ENCODE peak calls at places on chromosomes 16 and 17, in five cellular contexts. R is H9, Q is mesenchymal stem cell, H is IMR-90, P is neuronal stem cell. X is an unnamed sample.

GRCh38 chr17:27294689-27295630 is 1.0 kb downstream of the WSB1 start:
- DNase-seq in R (peak), Q (peak), H (peak), P (peak), X (peak)

GRCh38 chr17:8994319-8994718 is 27.0 kb upstream of the NTN1 start:
- DNase-seq in R (peak), Q (peak), H (peak), P (peak), X (peak)

GRCh38 chr17:21272881-21273839 is 11.4 kb upstream of the MAP2K3 start:
- DNase-seq in R (no peak), Q (no peak), H (no peak), P (no peak), X (no peak)

GRCh38 chr17:33684714-33685113 is 391.6 kb upstream of the ASIC2 start:
- DNase-seq in R (no peak), Q (no peak), H (no peak), P (no peak), X (no peak)

GRCh38 chr17:74864866-74865395 is 5.2 kb upstream of the GRIN2C start:
- DNase-seq in R (peak), Q (peak), H (peak), P (peak), X (peak)

GRCh38 chr17:61816538-61816937 is 46.8 kb downstream of the BRIP1 start:
- DNase-seq in R (no peak), Q (no peak), H (peak), P (no peak), X (peak)

GRCh38 chr17:38798614-38799500 is 499 bp downstream of the PIP4K2B start:
- DNase-seq in R (peak), Q (peak), H (peak), P (peak), X (peak)

GRCh38 chr17:32551186-32551955 is 64.6 kb downstream of the CDK5R1 start:
- DNase-seq in R (no peak), Q (peak), H (peak), P (no peak), X (peak)

GRCh38 chr17:37605813-37606505 is 3.3 kb downstream of the SYNRG start:
- DNase-seq in R (no peak), Q (no peak), H (no peak), P (no peak), X (no peak)

GRCh38 chr17:14144513-14144912 is 75.2 kb downstream of the COX10 start:
- DNase-seq in R (no peak), Q (no peak), H (peak), P (no peak), X (no peak)

GRCh38 chr17:66043419-66043818 is 148.5 kb downstream of the CEP112 start:
- DNase-seq in R (no peak), Q (no peak), H (no peak), P (no peak), X (no peak)

GRCh38 chr17:50495918-50496317 is 12.3 kb upstream of the MYCBPAP start:
- DNase-seq in R (no peak), Q (no peak), H (peak), P (no peak), X (peak)

GRCh38 chr17:44200478-44201155 is 933 bp upstream of the ATXN7L3 start:
- DNase-seq in R (no peak), Q (no peak), H (no peak), P (no peak), X (peak)

GRCh38 chr16:89707695-89708094 is 6.2 kb upstream of the SPATA2L start:
- DNase-seq in R (no peak), Q (no peak), H (no peak), P (no peak), X (no peak)

GRCh38 chr16:77834600-77834963 is 46.2 kb downstream of the VAT1L start:
- DNase-seq in R (no peak), Q (peak), H (peak), P (no peak), X (peak)

GRCh38 chr16:31006086-31006385 is 4.4 kb downstream of the STX1B start:
- DNase-seq in R (no peak), Q (no peak), H (peak), P (no peak), X (no peak)

GRCh38 chr16:1706386-1707192 is 594 bp downstream of the MAPK8IP3 start:
- DNase-seq in R (no peak), Q (peak), H (peak), P (no peak), X (no peak)

GRCh38 chr17:76146053-76146875 is 5.2 kb upstream of the FOXJ1 start:
- DNase-seq in R (no peak), Q (no peak), H (peak), P (no peak), X (no peak)

GRCh38 chr17:34252138-34252889 is 2.8 kb upstream of the CCL2 start:
- DNase-seq in R (no peak), Q (peak), H (peak), P (no peak), X (no peak)

GRCh38 chr17:35121315-35121714 is at the start of gene FNDC8:
- DNase-seq in R (no peak), Q (no peak), H (no peak), P (no peak), X (no peak)

GRCh38 chr17:45225964-45226530 is 4.4 kb downstream of the FMNL1 start:
- DNase-seq in R (peak), Q (no peak), H (no peak), P (no peak), X (no peak)

GRCh38 chr16:29653436-29653835 is 9.6 kb upstream of the SPN start:
- DNase-seq in R (no peak), Q (no peak), H (no peak), P (no peak), X (peak)

GRCh38 chr16:88348377-88349152 is 34.2 kb upstream of the ZNF469 start:
- DNase-seq in R (no peak), Q (no peak), H (no peak), P (no peak), X (no peak)

GRCh38 chr17:5226940-5227878 is 7.5 kb downstream of the SCIMP start:
- DNase-seq in R (no peak), Q (no peak), H (no peak), P (no peak), X (no peak)

GRCh38 chr16:46883353-46883689 is 841 bp upstream of the GPT2 start:
- DNase-seq in R (no peak), Q (no peak), H (no peak), P (no peak), X (no peak)

GRCh38 chr16:15772579-15773293 is 84.1 kb downstream of the MYH11 start:
- DNase-seq in R (no peak), Q (no peak), H (no peak), P (no peak), X (no peak)

GRCh38 chr17:40461774-40462342 is 18.6 kb downstream of the IGFBP4 start:
- DNase-seq in R (no peak), Q (no peak), H (no peak), P (no peak), X (no peak)

GRCh38 chr16:69083306-69083941 is 22.0 kb upstream of the HAS3 start:
- DNase-seq in R (peak), Q (no peak), H (no peak), P (no peak), X (peak)
- H2AK5ac ChIP-seq in R (no peak), Q (peak), H (no peak), P (peak), X (no peak)

DNA sequence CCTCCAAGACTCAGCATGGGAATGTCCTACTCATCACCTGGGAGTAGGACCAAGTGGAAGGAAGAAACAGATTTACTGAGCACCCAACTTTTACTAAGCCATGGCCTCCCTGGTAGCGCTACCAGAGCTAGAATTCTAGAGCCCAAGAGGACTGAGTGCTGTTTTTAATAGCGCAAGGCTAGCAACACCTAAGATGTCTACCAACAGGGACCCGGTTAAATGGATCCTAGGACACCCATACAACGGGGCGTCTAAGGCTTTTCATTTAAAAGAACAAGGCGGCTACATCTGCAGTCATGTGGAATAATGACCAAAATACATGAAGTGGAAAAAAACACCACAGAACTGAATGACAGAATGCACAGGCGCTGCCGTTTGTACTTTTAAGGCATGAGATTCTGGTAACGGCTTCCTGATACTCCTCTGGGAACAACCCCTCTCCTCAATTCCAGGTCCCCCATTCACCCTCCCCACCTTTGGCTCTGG is 5.1 kb downstream of the GGA2 start:
- DNase-seq in R (no peak), Q (no peak), H (no peak), P (no peak), X (no peak)
- H3K27ac ChIP-seq in R (no peak), Q (peak), H (no peak), P (peak), X (no peak)

GRCh38 chr17:80064696-80065095 is 28.3 kb downstream of the CCDC40 start:
- DNase-seq in R (no peak), Q (peak), H (no peak), P (no peak), X (no peak)
- H3K18ac ChIP-seq in R (no peak), Q (peak), H (peak), P (peak), X (no peak)

GRCh38 chr16:6193718-6194117 is 1096.1 kb upstream of the EEF2KMT start:
- DNase-seq in R (peak), Q (no peak), H (no peak), P (peak), X (no peak)

GRCh38 chr16:6190756-6191155 is 1093.2 kb upstream of the EEF2KMT start:
- DNase-seq in R (no peak), Q (no peak), H (no peak), P (no peak), X (no peak)

DNA sequence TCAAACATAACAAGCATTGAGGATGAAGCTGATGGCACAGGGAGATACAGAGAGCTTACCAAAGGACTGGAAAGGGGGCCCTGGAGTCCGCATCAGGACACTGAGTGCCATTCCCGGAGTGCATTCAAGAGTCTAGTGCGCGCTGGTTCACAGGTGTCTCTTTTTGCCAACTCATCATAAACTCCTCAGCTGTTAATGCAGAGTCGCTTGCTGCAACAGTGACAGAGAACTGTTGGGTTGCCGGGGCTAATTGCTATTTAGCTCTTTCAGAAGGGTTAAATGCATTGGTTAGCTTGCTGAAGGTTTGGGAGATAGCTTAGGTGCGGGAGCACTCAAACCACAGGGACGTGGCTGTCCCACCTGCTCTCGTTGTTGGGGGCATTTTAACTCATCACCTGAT is 1091.6 kb upstream of the EEF2KMT start:
- DNase-seq in R (no peak), Q (no peak), H (no peak), P (no peak), X (no peak)
- H2AK5ac ChIP-seq in R (no peak), Q (no peak), H (no peak), P (no peak), X (no peak)

DNA sequence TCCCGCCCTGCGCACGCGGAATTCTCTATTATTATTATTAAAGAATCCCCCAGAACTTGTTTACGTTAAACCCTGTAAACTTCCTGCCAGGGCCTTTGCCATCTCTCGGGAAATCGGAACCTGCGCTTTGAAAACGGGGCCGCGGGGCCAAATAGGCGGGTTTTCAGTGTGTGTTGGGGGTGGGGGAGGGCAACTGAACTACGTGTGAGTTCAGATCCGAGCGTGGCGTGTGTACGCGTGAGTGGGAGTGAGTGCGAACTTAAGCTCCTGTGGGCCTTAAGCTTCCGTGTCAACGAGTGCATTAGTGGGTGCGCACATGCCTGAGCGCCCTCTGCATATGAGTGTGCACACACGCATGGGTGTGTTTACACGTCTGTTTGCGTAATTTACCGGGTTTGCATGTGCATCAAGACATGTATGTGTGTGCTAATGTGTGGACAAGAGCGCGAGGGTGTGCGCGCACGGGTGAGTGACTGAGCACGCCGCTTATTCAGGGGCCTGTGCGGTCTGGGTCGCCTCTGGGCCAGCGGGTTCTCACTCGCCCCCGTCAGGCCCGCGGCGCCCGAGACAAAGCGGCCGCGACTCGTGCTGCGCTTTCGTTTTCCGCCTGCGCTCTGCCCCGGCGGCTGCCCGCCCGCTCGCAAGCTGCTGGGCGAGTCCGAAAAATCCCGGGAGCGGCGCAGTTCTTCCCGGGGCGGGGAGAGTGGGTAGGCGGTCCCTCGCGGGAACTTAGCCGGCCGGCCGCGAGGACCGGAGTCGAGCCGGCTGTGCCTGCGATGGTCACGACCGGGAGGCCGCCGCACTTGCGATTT is 1.2 kb upstream of the FOXF1 start:
- DNase-seq in R (peak), Q (peak), H (peak), P (peak), X (no peak)
- H3K27ac ChIP-seq in R (no peak), Q (no peak), H (peak), P (no peak), X (no peak)

GRCh38 chr17:73304971-73305786 is 6.6 kb downstream of the CDC42EP4 start:
- DNase-seq in R (peak), Q (peak), H (peak), P (no peak), X (peak)
- H3K18ac ChIP-seq in R (peak), Q (peak), H (peak), P (peak), X (no peak)